ENCODE peak calls at places on chromosome 20, in four cellular contexts. One of them, this sample, is unnamed.

GRCh38 chr20:44696315-44696714 is 18.9 kb upstream of the CCN5 start:
- DNase-seq in RCC 7860: no peak
- DNase-seq in EL: no peak
- DNase-seq in stimulated activated CD4-positive, alpha-beta T cell treated with anti-CD3 and anti-CD28 coated beads, Interleukin-2, amount 100 ng/mL, for 48 hours: no peak
- DNase-seq in this sample: no peak

GRCh38 chr20:44643596-44644383 is 7.7 kb downstream of the ADA start:
- DNase-seq in RCC 7860: peak; percentile 94
- DNase-seq in stimulated activated CD4-positive, alpha-beta T cell treated with anti-CD3 and anti-CD28 coated beads, Interleukin-2, amount 100 ng/mL, for 48 hours: no peak
- DNase-seq in EL: peak; percentile 87
- DNase-seq in this sample: no peak

GRCh38 chr20:4672948-4673347 is 48.8 kb upstream of the PRND start:
- DNase-seq in stimulated activated CD4-positive, alpha-beta T cell treated with anti-CD3 and anti-CD28 coated beads, Interleukin-2, amount 100 ng/mL, for 48 hours: no peak
- DNase-seq in RCC 7860: no peak
- DNase-seq in EL: no peak
- DNase-seq in this sample: no peak

GRCh38 chr20:44703956-44704488 is 11.1 kb upstream of the CCN5 start:
- DNase-seq in EL: no peak
- DNase-seq in stimulated activated CD4-positive, alpha-beta T cell treated with anti-CD3 and anti-CD28 coated beads, Interleukin-2, amount 100 ng/mL, for 48 hours: no peak
- DNase-seq in RCC 7860: no peak
- DNase-seq in this sample: no peak

GRCh38 chr20:1301031-1301529 is 27.9 kb downstream of the SDCBP2 start:
- DNase-seq in RCC 7860: peak; percentile 43
- DNase-seq in stimulated activated CD4-positive, alpha-beta T cell treated with anti-CD3 and anti-CD28 coated beads, Interleukin-2, amount 100 ng/mL, for 48 hours: peak; percentile 37
- DNase-seq in EL: peak; percentile 77
- DNase-seq in this sample: no peak

GRCh38 chr20:13342469-13343242 is 121.6 kb downstream of the ISM1 start:
- DNase-seq in EL: peak; percentile 13
- DNase-seq in RCC 7860: no peak
- DNase-seq in stimulated activated CD4-positive, alpha-beta T cell treated with anti-CD3 and anti-CD28 coated beads, Interleukin-2, amount 100 ng/mL, for 48 hours: no peak
- DNase-seq in this sample: no peak

GRCh38 chr20:22160254-22160653 is 424.1 kb downstream of the FOXA2 start:
- DNase-seq in EL: no peak
- DNase-seq in RCC 7860: no peak
- DNase-seq in stimulated activated CD4-positive, alpha-beta T cell treated with anti-CD3 and anti-CD28 coated beads, Interleukin-2, amount 100 ng/mL, for 48 hours: no peak
- DNase-seq in this sample: no peak

GRCh38 chr20:15890358-15890982 is 682.8 kb downstream of the KIF16B start:
- DNase-seq in EL: no peak
- DNase-seq in RCC 7860: no peak
- DNase-seq in stimulated activated CD4-positive, alpha-beta T cell treated with anti-CD3 and anti-CD28 coated beads, Interleukin-2, amount 100 ng/mL, for 48 hours: no peak
- DNase-seq in this sample: no peak

GRCh38 chr20:35305682-35306556 is 13.7 kb upstream of the FAM83C start:
- DNase-seq in stimulated activated CD4-positive, alpha-beta T cell treated with anti-CD3 and anti-CD28 coated beads, Interleukin-2, amount 100 ng/mL, for 48 hours: peak; percentile 73
- DNase-seq in EL: peak; percentile 100
- DNase-seq in RCC 7860: peak; percentile 100
- DNase-seq in this sample: no peak

GRCh38 chr20:50915424-50915823 is 15.8 kb downstream of the ADNP start:
- DNase-seq in stimulated activated CD4-positive, alpha-beta T cell treated with anti-CD3 and anti-CD28 coated beads, Interleukin-2, amount 100 ng/mL, for 48 hours: no peak
- DNase-seq in EL: peak; percentile 66
- DNase-seq in RCC 7860: no peak
- DNase-seq in this sample: no peak

GRCh38 chr20:44038681-44039123 is 124.0 kb downstream of the TOX2 start:
- DNase-seq in stimulated activated CD4-positive, alpha-beta T cell treated with anti-CD3 and anti-CD28 coated beads, Interleukin-2, amount 100 ng/mL, for 48 hours: no peak
- DNase-seq in RCC 7860: no peak
- DNase-seq in EL: no peak
- DNase-seq in this sample: no peak

GRCh38 chr20:5996765-5997164 is 46.3 kb downstream of the MCM8 start:
- DNase-seq in EL: no peak
- DNase-seq in stimulated activated CD4-positive, alpha-beta T cell treated with anti-CD3 and anti-CD28 coated beads, Interleukin-2, amount 100 ng/mL, for 48 hours: no peak
- DNase-seq in RCC 7860: no peak
- DNase-seq in this sample: no peak

GRCh38 chr20:36202891-36203338 is 33.4 kb upstream of the AAR2 start:
- DNase-seq in stimulated activated CD4-positive, alpha-beta T cell treated with anti-CD3 and anti-CD28 coated beads, Interleukin-2, amount 100 ng/mL, for 48 hours: peak; percentile 83
- DNase-seq in EL: peak; percentile 52
- DNase-seq in RCC 7860: peak; percentile 35
- DNase-seq in this sample: peak; percentile 82

GRCh38 chr20:63007722-63008488 is 1.1 kb upstream of the BHLHE23 start:
- DNase-seq in stimulated activated CD4-positive, alpha-beta T cell treated with anti-CD3 and anti-CD28 coated beads, Interleukin-2, amount 100 ng/mL, for 48 hours: no peak
- DNase-seq in EL: no peak
- DNase-seq in RCC 7860: no peak
- DNase-seq in this sample: no peak

GRCh38 chr20:38599410-38599882 is 2.2 kb upstream of the ARHGAP40 start:
- DNase-seq in RCC 7860: peak; percentile 87
- DNase-seq in EL: peak; percentile 32
- DNase-seq in stimulated activated CD4-positive, alpha-beta T cell treated with anti-CD3 and anti-CD28 coated beads, Interleukin-2, amount 100 ng/mL, for 48 hours: no peak
- DNase-seq in this sample: peak; percentile 39

GRCh38 chr20:57603120-57603519 is 17.1 kb downstream of the ZBP1 start:
- DNase-seq in RCC 7860: no peak
- DNase-seq in EL: no peak
- DNase-seq in stimulated activated CD4-positive, alpha-beta T cell treated with anti-CD3 and anti-CD28 coated beads, Interleukin-2, amount 100 ng/mL, for 48 hours: no peak
- DNase-seq in this sample: no peak

GRCh38 chr20:60589624-60590023 is 631.4 kb downstream of the CDH26 start:
- DNase-seq in EL: no peak
- DNase-seq in RCC 7860: no peak
- DNase-seq in stimulated activated CD4-positive, alpha-beta T cell treated with anti-CD3 and anti-CD28 coated beads, Interleukin-2, amount 100 ng/mL, for 48 hours: no peak
- DNase-seq in this sample: peak; percentile 74

GRCh38 chr20:24102290-24102689 is 113.7 kb upstream of the GGTLC1 start:
- DNase-seq in RCC 7860: no peak
- DNase-seq in EL: peak; percentile 3
- DNase-seq in stimulated activated CD4-positive, alpha-beta T cell treated with anti-CD3 and anti-CD28 coated beads, Interleukin-2, amount 100 ng/mL, for 48 hours: peak; percentile 12
- DNase-seq in this sample: no peak

GRCh38 chr20:60372822-60373221 is 414.6 kb downstream of the CDH26 start:
- DNase-seq in EL: no peak
- DNase-seq in stimulated activated CD4-positive, alpha-beta T cell treated with anti-CD3 and anti-CD28 coated beads, Interleukin-2, amount 100 ng/mL, for 48 hours: no peak
- DNase-seq in RCC 7860: no peak
- DNase-seq in this sample: no peak

This sample was measured in T47D.